ENCODE peak calls at places on chromosome 12, in eight cellular contexts. Q is cardiac fibroblast, A is PC-3, H is fibroblast of mammary gland, L is fibroblast of lung, G is left ventricle myocardium inferior, U is upper lobe of right lung, N is foreskin fibroblast. O is an unnamed sample.

GRCh38 chr12:46473634-46474201 is 101.1 kb upstream of the SLC38A2 start:
- DNase-seq in Q (peak; percentile 96), A (peak; percentile 95), H (peak; percentile 93), L (peak; percentile 96), G (peak; percentile 64), U (peak; percentile 73), N (peak; percentile 96), O (no peak)

GRCh38 chr12:1216560-1216959 is 225.5 kb downstream of the ERC1 start:
- DNase-seq in Q (no peak), A (peak; percentile 3), H (no peak), L (no peak), G (no peak), U (no peak), N (no peak), O (no peak)

GRCh38 chr12:69529021-69529420 is 56.2 kb upstream of the CCT2 start:
- DNase-seq in Q (no peak), A (no peak), H (no peak), L (no peak), G (no peak), U (no peak), N (no peak), O (no peak)

GRCh38 chr12:12221560-12221959 is 45.3 kb downstream of the LRP6 start:
- DNase-seq in Q (no peak), A (no peak), H (no peak), L (no peak), G (no peak), U (no peak), N (no peak), O (no peak)

GRCh38 chr12:66693901-66694513 is 15.1 kb upstream of the GRIP1 start:
- DNase-seq in Q (peak; percentile 81), A (peak; percentile 89), H (peak; percentile 74), L (peak; percentile 64), G (no peak), U (no peak), N (peak; percentile 79), O (peak; percentile 51)

GRCh38 chr12:70365648-70366518 is at the start of gene KCNMB4:
- DNase-seq in Q (peak; percentile 37), A (peak; percentile 74), H (no peak), L (peak; percentile 46), G (peak; percentile 64), U (peak; percentile 78), N (peak; percentile 54), O (peak; percentile 76)

GRCh38 chr12:86233126-86233525 is 23.1 kb downstream of the MGAT4C start:
- DNase-seq in Q (no peak), A (peak; percentile 22), H (no peak), L (peak; percentile 65), G (no peak), U (no peak), N (peak; percentile 4), O (no peak)

GRCh38 chr12:1494856-1495255 is 99.5 kb downstream of the FBXL14 start:
- DNase-seq in Q (no peak), A (no peak), H (no peak), L (no peak), G (no peak), U (no peak), N (no peak), O (no peak)

GRCh38 chr12:112116232-112117060 is 7.9 kb upstream of the NAA25 start:
- DNase-seq in Q (peak; percentile 78), A (no peak), H (no peak), L (peak; percentile 75), G (peak; percentile 72), U (peak; percentile 75), N (peak; percentile 79), O (peak; percentile 85)

GRCh38 chr12:121131941-121132341 is 735 bp upstream of the P2RX7 start:
- DNase-seq in Q (no peak), A (no peak), H (no peak), L (no peak), G (no peak), U (no peak), N (no peak), O (no peak)

GRCh38 chr12:121135320-121135719 is 2.6 kb downstream of the P2RX7 start:
- DNase-seq in Q (no peak), A (no peak), H (no peak), L (no peak), G (no peak), U (no peak), N (no peak), O (no peak)

GRCh38 chr12:121130866-121131373 is 1.8 kb upstream of the P2RX7 start:
- DNase-seq in Q (no peak), A (no peak), H (no peak), L (no peak), G (no peak), U (no peak), N (no peak), O (no peak)

GRCh38 chr12:121132601-121133481 is at the start of gene P2RX7:
- DNase-seq in Q (peak; percentile 38), A (peak; percentile 95), H (peak; percentile 58), L (peak; percentile 56), G (peak; percentile 80), U (peak; percentile 87), N (peak; percentile 87), O (no peak)

DNA sequence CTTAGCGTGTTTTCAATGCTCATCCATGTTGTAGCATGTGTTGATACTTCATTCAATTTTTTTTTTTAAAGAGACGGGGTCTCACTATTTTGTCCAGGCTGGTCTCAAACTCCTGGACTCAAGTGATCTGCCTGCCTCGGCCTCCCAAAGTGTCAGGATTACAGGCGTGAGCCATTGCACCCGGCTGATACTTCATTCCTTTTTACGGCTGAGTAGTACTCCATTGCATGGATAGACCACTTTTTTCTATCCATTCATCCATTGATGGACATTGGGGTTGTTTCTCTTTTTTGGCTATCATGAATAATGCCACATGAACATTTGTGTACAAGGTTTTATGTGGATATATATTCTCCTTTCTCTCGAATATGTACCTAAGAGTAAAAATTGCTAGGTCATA is 1.2 kb downstream of the P2RX7 start:
- DNase-seq in Q (no peak), A (no peak), H (no peak), L (no peak), G (no peak), U (no peak), N (no peak), O (no peak)
- H3K4me3 ChIP-seq in Q (no peak overlapping the region), A (peak overlapping the region; percentile 65), H (no peak overlapping the region), L (no peak overlapping the region), G (peak overlapping the region; percentile 71), U (peak overlapping the region; percentile 48), N (peak overlapping the region; percentile 66), O (no peak overlapping the region)

DNA sequence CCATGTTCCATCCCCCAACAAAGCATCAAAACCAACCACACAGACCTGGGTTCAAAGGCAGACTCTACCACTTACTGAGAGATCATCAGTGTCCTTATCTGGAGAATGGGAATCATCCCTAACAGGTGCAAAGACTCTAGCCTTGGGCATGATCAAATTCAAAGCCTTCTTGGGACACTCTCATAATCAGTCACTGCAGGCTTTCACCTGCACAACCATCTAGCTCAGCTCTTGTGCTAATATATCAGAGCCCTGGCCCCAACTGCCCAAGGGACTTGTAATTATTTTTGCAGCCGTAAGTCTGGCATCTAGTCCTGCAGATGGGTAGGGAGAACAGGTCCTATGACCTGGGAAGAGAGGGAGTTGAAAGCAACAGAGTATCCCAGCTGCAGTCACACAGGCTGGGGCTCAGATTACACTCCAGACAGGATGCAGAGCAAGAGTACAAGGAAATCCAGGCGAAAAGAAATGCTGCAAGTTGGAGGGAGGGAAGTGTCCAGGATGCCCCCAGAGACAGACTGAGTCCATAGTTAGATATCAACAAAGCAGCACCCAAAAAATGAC is 97.8 kb upstream of the NUDT4 start:
- DNase-seq in Q (no peak), A (peak; percentile 7), H (no peak), L (peak; percentile 5), G (no peak), U (no peak), N (peak; percentile 52), O (no peak)
- H3K4me3 ChIP-seq in Q (no peak overlapping the region), A (no peak overlapping the region), H (no peak overlapping the region), L (no peak overlapping the region), G (no peak overlapping the region), U (no peak overlapping the region), N (no peak overlapping the region), O (no peak overlapping the region)

DNA sequence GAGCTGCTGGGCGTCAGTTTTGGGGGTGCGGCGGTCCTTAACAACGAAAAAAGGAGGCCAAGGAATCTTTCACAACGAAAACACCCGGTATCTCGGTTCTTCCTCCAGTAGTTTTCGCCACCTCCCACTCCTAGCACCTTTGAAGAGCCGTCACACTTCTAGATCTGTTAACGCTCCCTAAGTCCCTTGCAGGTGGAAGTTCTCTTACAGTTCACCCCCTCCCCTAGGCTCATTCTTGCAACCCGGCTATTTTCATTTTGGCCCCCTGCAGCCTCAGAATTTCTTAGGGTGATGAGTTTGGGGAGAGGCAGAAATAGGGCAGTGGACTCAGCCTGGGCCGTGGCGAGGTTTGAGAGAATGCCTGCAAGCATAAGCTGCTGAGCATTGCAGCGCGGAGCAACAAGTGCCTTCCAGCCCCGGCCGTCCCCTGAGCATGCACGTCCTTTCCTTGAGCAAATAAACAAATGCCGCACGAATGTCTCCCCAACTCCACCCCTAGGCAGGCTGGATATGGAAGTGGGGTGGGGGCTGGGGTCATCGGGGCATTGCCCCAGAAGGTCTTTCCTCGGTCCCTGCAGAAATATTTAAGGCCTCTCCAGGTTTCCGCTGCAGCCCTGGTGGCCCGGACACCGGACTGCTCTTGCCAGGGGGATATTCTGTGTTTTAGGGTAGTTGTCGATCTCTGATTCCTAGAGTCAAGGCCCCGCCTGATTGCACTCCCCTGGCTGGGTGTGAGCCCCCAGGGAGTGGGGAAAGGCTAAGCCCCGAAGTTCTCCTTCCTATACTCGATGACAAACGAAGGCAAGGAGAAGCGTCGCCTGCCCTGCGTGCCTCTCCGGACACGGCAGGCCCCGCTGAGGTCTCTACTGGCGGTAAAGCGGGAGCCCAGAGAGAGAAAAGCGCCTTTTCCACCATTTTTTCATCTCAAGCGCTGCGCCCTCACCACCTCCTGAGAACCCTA is 1.6 kb downstream of the RFX4 start:
- DNase-seq in Q (no peak), A (no peak), H (no peak), L (no peak), G (no peak), U (no peak), N (no peak), O (no peak)
- H3K4me3 ChIP-seq in Q (no peak overlapping the region), A (no peak overlapping the region), H (no peak overlapping the region), L (no peak overlapping the region), G (peak overlapping the region; percentile 61), U (no peak overlapping the region), N (no peak overlapping the region), O (peak overlapping the region; percentile 49)

GRCh38 chr12:105744659-105745058 is 394.1 kb downstream of the NUAK1 start:
- DNase-seq in Q (no peak), A (no peak), H (no peak), L (no peak), G (no peak), U (no peak), N (no peak), O (peak; percentile 74)

GRCh38 chr12:105742567-105742874 is 396.2 kb downstream of the NUAK1 start:
- DNase-seq in Q (no peak), A (no peak), H (no peak), L (no peak), G (no peak), U (no peak), N (no peak), O (no peak)

GRCh38 chr12:105740970-105741725 is 397.6 kb downstream of the NUAK1 start:
- DNase-seq in Q (peak; percentile 41), A (peak; percentile 42), H (peak; percentile 13), L (peak; percentile 64), G (peak; percentile 67), U (no peak), N (peak; percentile 15), O (no peak)

GRCh38 chr12:105740337-105740736 is 398.4 kb downstream of the NUAK1 start:
- DNase-seq in Q (no peak), A (no peak), H (no peak), L (no peak), G (no peak), U (no peak), N (no peak), O (peak; percentile 40)

GRCh38 chr12:105741786-105742566 is 396.8 kb downstream of the NUAK1 start:
- DNase-seq in Q (peak; percentile 97), A (peak; percentile 64), H (peak; percentile 82), L (peak; percentile 93), G (peak; percentile 16), U (no peak), N (peak; percentile 73), O (no peak)
- H3K4me3 ChIP-seq in Q (no peak overlapping the region), A (no peak overlapping the region), H (no peak overlapping the region), L (no peak overlapping the region), G (no peak overlapping the region), U (no peak overlapping the region), N (no peak overlapping the region), O (no peak overlapping the region)

O was measured in NT2/D1.